ENCODE peak calls at places on chromosome 10, in nine cellular contexts. One of them, this sample, is unnamed.

GRCh38 chr10:34758447-34758996 is 56.6 kb downstream of the PARD3 start:
- DNase-seq in CD4-positive, CD25-positive, alpha-beta regulatory T cell: no peak
- DNase-seq in germinal center: no peak
- DNase-seq in AG04450: peak
- DNase-seq in activated CD4-positive, alpha-beta T cell treated with anti-CD3 and anti-CD28 coated beads, Interleukin-2, amount 10 ng/mL, durations not matched to agents 7 days and 5 days: no peak
- DNase-seq in Peyer's patch: no peak
- DNase-seq in KBM-7: peak
- DNase-seq in hypothalamus: no peak
- DNase-seq in upper lobe of right lung: no peak
- DNase-seq in this sample: no peak

GRCh38 chr10:70324951-70325781 is 41.4 kb upstream of the NPFFR1 start:
- DNase-seq in CD4-positive, CD25-positive, alpha-beta regulatory T cell: no peak
- DNase-seq in KBM-7: no peak
- DNase-seq in Peyer's patch: no peak
- DNase-seq in AG04450: no peak
- DNase-seq in activated CD4-positive, alpha-beta T cell treated with anti-CD3 and anti-CD28 coated beads, Interleukin-2, amount 10 ng/mL, durations not matched to agents 7 days and 5 days: no peak
- DNase-seq in upper lobe of right lung: no peak
- DNase-seq in hypothalamus: no peak
- DNase-seq in germinal center: no peak
- DNase-seq in this sample: no peak

GRCh38 chr10:34906021-34906965 is 91.2 kb upstream of the PARD3 start:
- DNase-seq in KBM-7: peak
- DNase-seq in AG04450: no peak
- DNase-seq in germinal center: no peak
- DNase-seq in Peyer's patch: no peak
- DNase-seq in upper lobe of right lung: no peak
- DNase-seq in hypothalamus: no peak
- DNase-seq in activated CD4-positive, alpha-beta T cell treated with anti-CD3 and anti-CD28 coated beads, Interleukin-2, amount 10 ng/mL, durations not matched to agents 7 days and 5 days: no peak
- DNase-seq in CD4-positive, CD25-positive, alpha-beta regulatory T cell: no peak
- DNase-seq in this sample: no peak

GRCh38 chr10:4889959-4890358 is 64.0 kb downstream of the AKR1E2 start:
- DNase-seq in hypothalamus: no peak
- DNase-seq in activated CD4-positive, alpha-beta T cell treated with anti-CD3 and anti-CD28 coated beads, Interleukin-2, amount 10 ng/mL, durations not matched to agents 7 days and 5 days: no peak
- DNase-seq in CD4-positive, CD25-positive, alpha-beta regulatory T cell: no peak
- DNase-seq in germinal center: no peak
- DNase-seq in AG04450: no peak
- DNase-seq in KBM-7: no peak
- DNase-seq in Peyer's patch: no peak
- DNase-seq in upper lobe of right lung: no peak
- DNase-seq in this sample: no peak

GRCh38 chr10:70832852-70833542 is 17.2 kb downstream of the SGPL1 start:
- DNase-seq in AG04450: peak
- DNase-seq in CD4-positive, CD25-positive, alpha-beta regulatory T cell: no peak
- DNase-seq in germinal center: no peak
- DNase-seq in KBM-7: peak
- DNase-seq in hypothalamus: no peak
- DNase-seq in upper lobe of right lung: no peak
- DNase-seq in Peyer's patch: no peak
- DNase-seq in activated CD4-positive, alpha-beta T cell treated with anti-CD3 and anti-CD28 coated beads, Interleukin-2, amount 10 ng/mL, durations not matched to agents 7 days and 5 days: no peak
- DNase-seq in this sample: peak

GRCh38 chr10:122116331-122116730 is 127.4 kb downstream of the TACC2 start:
- DNase-seq in hypothalamus: no peak
- DNase-seq in KBM-7: no peak
- DNase-seq in CD4-positive, CD25-positive, alpha-beta regulatory T cell: no peak
- DNase-seq in upper lobe of right lung: no peak
- DNase-seq in Peyer's patch: no peak
- DNase-seq in activated CD4-positive, alpha-beta T cell treated with anti-CD3 and anti-CD28 coated beads, Interleukin-2, amount 10 ng/mL, durations not matched to agents 7 days and 5 days: no peak
- DNase-seq in germinal center: no peak
- DNase-seq in AG04450: peak
- DNase-seq in this sample: no peak

GRCh38 chr10:58868736-58869435 is 307.6 kb upstream of the PHYHIPL start:
- DNase-seq in CD4-positive, CD25-positive, alpha-beta regulatory T cell: no peak
- DNase-seq in AG04450: no peak
- DNase-seq in upper lobe of right lung: no peak
- DNase-seq in germinal center: no peak
- DNase-seq in Peyer's patch: no peak
- DNase-seq in KBM-7: no peak
- DNase-seq in activated CD4-positive, alpha-beta T cell treated with anti-CD3 and anti-CD28 coated beads, Interleukin-2, amount 10 ng/mL, durations not matched to agents 7 days and 5 days: no peak
- DNase-seq in hypothalamus: no peak
- DNase-seq in this sample: no peak

GRCh38 chr10:13571541-13571940 is 15.2 kb upstream of the PRPF18 start:
- DNase-seq in activated CD4-positive, alpha-beta T cell treated with anti-CD3 and anti-CD28 coated beads, Interleukin-2, amount 10 ng/mL, durations not matched to agents 7 days and 5 days: no peak
- DNase-seq in germinal center: no peak
- DNase-seq in Peyer's patch: no peak
- DNase-seq in hypothalamus: no peak
- DNase-seq in upper lobe of right lung: no peak
- DNase-seq in AG04450: no peak
- DNase-seq in KBM-7: no peak
- DNase-seq in CD4-positive, CD25-positive, alpha-beta regulatory T cell: no peak
- DNase-seq in this sample: no peak

GRCh38 chr10:70761031-70761601 is 24.1 kb downstream of the TBATA start:
- DNase-seq in hypothalamus: no peak
- DNase-seq in CD4-positive, CD25-positive, alpha-beta regulatory T cell: no peak
- DNase-seq in AG04450: no peak
- DNase-seq in upper lobe of right lung: no peak
- DNase-seq in activated CD4-positive, alpha-beta T cell treated with anti-CD3 and anti-CD28 coated beads, Interleukin-2, amount 10 ng/mL, durations not matched to agents 7 days and 5 days: no peak
- DNase-seq in Peyer's patch: peak
- DNase-seq in germinal center: no peak
- DNase-seq in KBM-7: no peak
- DNase-seq in this sample: no peak

GRCh38 chr10:34437897-34438296 is 377.2 kb downstream of the PARD3 start:
- DNase-seq in germinal center: no peak
- DNase-seq in CD4-positive, CD25-positive, alpha-beta regulatory T cell: no peak
- DNase-seq in hypothalamus: no peak
- DNase-seq in activated CD4-positive, alpha-beta T cell treated with anti-CD3 and anti-CD28 coated beads, Interleukin-2, amount 10 ng/mL, durations not matched to agents 7 days and 5 days: no peak
- DNase-seq in upper lobe of right lung: no peak
- DNase-seq in KBM-7: no peak
- DNase-seq in Peyer's patch: no peak
- DNase-seq in AG04450: no peak
- DNase-seq in this sample: no peak

GRCh38 chr10:58157076-58157766 is 110.5 kb downstream of the IPMK start:
- DNase-seq in CD4-positive, CD25-positive, alpha-beta regulatory T cell: no peak
- DNase-seq in hypothalamus: no peak
- DNase-seq in AG04450: peak
- DNase-seq in KBM-7: peak
- DNase-seq in activated CD4-positive, alpha-beta T cell treated with anti-CD3 and anti-CD28 coated beads, Interleukin-2, amount 10 ng/mL, durations not matched to agents 7 days and 5 days: no peak
- DNase-seq in Peyer's patch: no peak
- DNase-seq in germinal center: no peak
- DNase-seq in upper lobe of right lung: no peak
- DNase-seq in this sample: no peak

GRCh38 chr10:95788830-95789229 is 32.9 kb downstream of the ENTPD1 start:
- DNase-seq in upper lobe of right lung: no peak
- DNase-seq in activated CD4-positive, alpha-beta T cell treated with anti-CD3 and anti-CD28 coated beads, Interleukin-2, amount 10 ng/mL, durations not matched to agents 7 days and 5 days: no peak
- DNase-seq in Peyer's patch: no peak
- DNase-seq in KBM-7: no peak
- DNase-seq in CD4-positive, CD25-positive, alpha-beta regulatory T cell: no peak
- DNase-seq in AG04450: peak
- DNase-seq in germinal center: no peak
- DNase-seq in hypothalamus: no peak
- DNase-seq in this sample: no peak

GRCh38 chr10:91343010-91343409 is 67.1 kb upstream of the HECTD2 start:
- DNase-seq in KBM-7: no peak
- DNase-seq in AG04450: no peak
- DNase-seq in CD4-positive, CD25-positive, alpha-beta regulatory T cell: no peak
- DNase-seq in Peyer's patch: no peak
- DNase-seq in germinal center: no peak
- DNase-seq in activated CD4-positive, alpha-beta T cell treated with anti-CD3 and anti-CD28 coated beads, Interleukin-2, amount 10 ng/mL, durations not matched to agents 7 days and 5 days: no peak
- DNase-seq in hypothalamus: no peak
- DNase-seq in upper lobe of right lung: no peak
- DNase-seq in this sample: no peak

GRCh38 chr10:132476146-132477065 is 61.2 kb upstream of the INPP5A start:
- DNase-seq in KBM-7: no peak
- DNase-seq in hypothalamus: no peak
- DNase-seq in upper lobe of right lung: peak
- DNase-seq in germinal center: no peak
- DNase-seq in activated CD4-positive, alpha-beta T cell treated with anti-CD3 and anti-CD28 coated beads, Interleukin-2, amount 10 ng/mL, durations not matched to agents 7 days and 5 days: no peak
- DNase-seq in Peyer's patch: peak
- DNase-seq in AG04450: no peak
- DNase-seq in CD4-positive, CD25-positive, alpha-beta regulatory T cell: no peak
- DNase-seq in this sample: no peak

GRCh38 chr10:78319371-78319770 is 285.7 kb downstream of the RPS24 start:
- DNase-seq in germinal center: no peak
- DNase-seq in upper lobe of right lung: no peak
- DNase-seq in hypothalamus: no peak
- DNase-seq in KBM-7: no peak
- DNase-seq in Peyer's patch: no peak
- DNase-seq in activated CD4-positive, alpha-beta T cell treated with anti-CD3 and anti-CD28 coated beads, Interleukin-2, amount 10 ng/mL, durations not matched to agents 7 days and 5 days: no peak
- DNase-seq in AG04450: no peak
- DNase-seq in CD4-positive, CD25-positive, alpha-beta regulatory T cell: no peak
- DNase-seq in this sample: no peak

GRCh38 chr10:102869290-102870198 is at the start of gene AS3MT:
- DNase-seq in Peyer's patch: peak
- DNase-seq in KBM-7: no peak
- DNase-seq in hypothalamus: no peak
- DNase-seq in germinal center: peak
- DNase-seq in activated CD4-positive, alpha-beta T cell treated with anti-CD3 and anti-CD28 coated beads, Interleukin-2, amount 10 ng/mL, durations not matched to agents 7 days and 5 days: peak
- DNase-seq in AG04450: no peak
- DNase-seq in upper lobe of right lung: peak
- DNase-seq in CD4-positive, CD25-positive, alpha-beta regulatory T cell: peak
- DNase-seq in this sample: no peak

GRCh38 chr10:5517546-5517945 is 7.2 kb upstream of the CALML3 start:
- DNase-seq in germinal center: no peak
- DNase-seq in AG04450: no peak
- DNase-seq in activated CD4-positive, alpha-beta T cell treated with anti-CD3 and anti-CD28 coated beads, Interleukin-2, amount 10 ng/mL, durations not matched to agents 7 days and 5 days: no peak
- DNase-seq in CD4-positive, CD25-positive, alpha-beta regulatory T cell: no peak
- DNase-seq in hypothalamus: no peak
- DNase-seq in Peyer's patch: no peak
- DNase-seq in upper lobe of right lung: no peak
- DNase-seq in KBM-7: no peak
- DNase-seq in this sample: no peak

GRCh38 chr10:62594093-62594520 is 210.4 kb upstream of the ADO start:
- DNase-seq in CD4-positive, CD25-positive, alpha-beta regulatory T cell: peak
- DNase-seq in AG04450: no peak
- DNase-seq in KBM-7: peak
- DNase-seq in upper lobe of right lung: peak
- DNase-seq in hypothalamus: peak
- DNase-seq in germinal center: peak
- DNase-seq in Peyer's patch: peak
- DNase-seq in activated CD4-positive, alpha-beta T cell treated with anti-CD3 and anti-CD28 coated beads, Interleukin-2, amount 10 ng/mL, durations not matched to agents 7 days and 5 days: peak
- DNase-seq in this sample: peak

GRCh38 chr10:131132681-131133080 is 178.8 kb downstream of the TCERG1L start:
- DNase-seq in AG04450: no peak
- DNase-seq in KBM-7: no peak
- DNase-seq in CD4-positive, CD25-positive, alpha-beta regulatory T cell: no peak
- DNase-seq in germinal center: no peak
- DNase-seq in Peyer's patch: no peak
- DNase-seq in hypothalamus: no peak
- DNase-seq in upper lobe of right lung: no peak
- DNase-seq in activated CD4-positive, alpha-beta T cell treated with anti-CD3 and anti-CD28 coated beads, Interleukin-2, amount 10 ng/mL, durations not matched to agents 7 days and 5 days: no peak
- DNase-seq in this sample: no peak